ENCODE peak calls at places on chromosomes 4 and X, in four cellular contexts. One of them, this sample, is unnamed.

GRCh38 chr4:151035321-151035720 is 20.2 kb upstream of the LRBA start:
- DNase-seq in fibroblast of lung: no peak
- DNase-seq in upper lobe of right lung: no peak
- DNase-seq in tibial artery: no peak
- DNase-seq in this sample: no peak

GRCh38 chrX:10195425-10195824 is 38.6 kb downstream of the CLCN4 start:
- DNase-seq in fibroblast of lung: no peak
- DNase-seq in upper lobe of right lung: no peak
- DNase-seq in tibial artery: no peak
- DNase-seq in this sample: no peak

GRCh38 chr4:71211748-71212147 is 127.1 kb upstream of the SLC4A4 start:
- DNase-seq in upper lobe of right lung: no peak
- DNase-seq in fibroblast of lung: peak
- DNase-seq in tibial artery: no peak
- DNase-seq in this sample: no peak

GRCh38 chrX:45518552-45518951 is 317.9 kb upstream of the DIPK2B start:
- DNase-seq in tibial artery: no peak
- DNase-seq in upper lobe of right lung: no peak
- DNase-seq in fibroblast of lung: no peak
- DNase-seq in this sample: no peak

GRCh38 chr4:3284734-3285557 is 7.9 kb upstream of the RGS12 start:
- DNase-seq in tibial artery: no peak
- DNase-seq in fibroblast of lung: no peak
- DNase-seq in upper lobe of right lung: no peak
- DNase-seq in this sample: no peak

GRCh38 chr4:88320174-88320779 is 35.9 kb upstream of the PPM1K start:
- DNase-seq in upper lobe of right lung: no peak
- DNase-seq in fibroblast of lung: peak
- DNase-seq in tibial artery: no peak
- DNase-seq in this sample: no peak

GRCh38 chr4:183797445-183798248 is 107.5 kb upstream of the STOX2 start:
- DNase-seq in fibroblast of lung: peak
- DNase-seq in tibial artery: no peak
- DNase-seq in upper lobe of right lung: peak
- DNase-seq in this sample: peak

GRCh38 chr4:107988763-107989035 is 990 bp upstream of the HADH start:
- DNase-seq in upper lobe of right lung: no peak
- DNase-seq in fibroblast of lung: no peak
- DNase-seq in tibial artery: no peak
- DNase-seq in this sample: no peak

GRCh38 chr4:56468097-56468422 is 643 bp downstream of the SRP72 start:
- DNase-seq in fibroblast of lung: peak
- DNase-seq in upper lobe of right lung: no peak
- DNase-seq in tibial artery: no peak
- DNase-seq in this sample: no peak

GRCh38 chr4:85756938-85757337 is 282.0 kb downstream of the ARHGAP24 start:
- DNase-seq in fibroblast of lung: peak
- DNase-seq in tibial artery: no peak
- DNase-seq in upper lobe of right lung: no peak
- DNase-seq in this sample: no peak

GRCh38 chr4:110735691-110736090 is 112.8 kb upstream of the PITX2 start:
- DNase-seq in upper lobe of right lung: no peak
- DNase-seq in tibial artery: no peak
- DNase-seq in fibroblast of lung: no peak
- DNase-seq in this sample: no peak

GRCh38 chr4:8228319-8229250 is 29.5 kb downstream of the SH3TC1 start:
- DNase-seq in tibial artery: peak
- DNase-seq in fibroblast of lung: peak
- DNase-seq in upper lobe of right lung: peak
- DNase-seq in this sample: peak

GRCh38 chr4:8227771-8228318 is 28.8 kb downstream of the SH3TC1 start:
- DNase-seq in fibroblast of lung: no peak
- DNase-seq in tibial artery: no peak
- DNase-seq in upper lobe of right lung: no peak
- DNase-seq in this sample: no peak

GRCh38 chr4:8225704-8226443 is 26.8 kb downstream of the SH3TC1 start:
- DNase-seq in fibroblast of lung: peak
- DNase-seq in upper lobe of right lung: no peak
- DNase-seq in tibial artery: no peak
- DNase-seq in this sample: no peak

GRCh38 chr4:8225290-8225625 is 26.2 kb downstream of the SH3TC1 start:
- DNase-seq in tibial artery: no peak
- DNase-seq in fibroblast of lung: no peak
- DNase-seq in upper lobe of right lung: no peak
- DNase-seq in this sample: no peak

GRCh38 chr4:8227201-8227770 is 28.2 kb downstream of the SH3TC1 start:
- DNase-seq in upper lobe of right lung: no peak
- DNase-seq in tibial artery: no peak
- DNase-seq in fibroblast of lung: no peak
- DNase-seq in this sample: no peak
- H3K4me3 ChIP-seq in upper lobe of right lung: no peak
- H3K4me3 ChIP-seq in tibial artery: no peak
- H3K4me3 ChIP-seq in fibroblast of lung: no peak
- H3K4me3 ChIP-seq in this sample: no peak

GRCh38 chrX:153968255-153968654 is 3.4 kb downstream of the HCFC1 start:
- DNase-seq in tibial artery: no peak
- DNase-seq in upper lobe of right lung: no peak
- DNase-seq in fibroblast of lung: no peak
- DNase-seq in this sample: no peak

GRCh38 chrX:153969904-153970397 is 1.7 kb downstream of the HCFC1 start:
- DNase-seq in fibroblast of lung: peak
- DNase-seq in upper lobe of right lung: no peak
- DNase-seq in tibial artery: no peak
- DNase-seq in this sample: no peak

GRCh38 chrX:153967536-153968214 is 3.9 kb downstream of the HCFC1 start:
- DNase-seq in fibroblast of lung: no peak
- DNase-seq in upper lobe of right lung: no peak
- DNase-seq in tibial artery: no peak
- DNase-seq in this sample: no peak

GRCh38 chrX:153969125-153969903 is 2.3 kb downstream of the HCFC1 start:
- DNase-seq in upper lobe of right lung: no peak
- DNase-seq in tibial artery: no peak
- DNase-seq in fibroblast of lung: no peak
- DNase-seq in this sample: no peak

GRCh38 chrX:153968754-153969124 is 2.9 kb downstream of the HCFC1 start:
- DNase-seq in upper lobe of right lung: no peak
- DNase-seq in tibial artery: no peak
- DNase-seq in fibroblast of lung: peak
- DNase-seq in this sample: no peak
- TF ChIP-seq CTCF in upper lobe of right lung: no peak
- TF ChIP-seq CTCF in tibial artery: no peak
- TF ChIP-seq CTCF in fibroblast of lung: no peak
- TF ChIP-seq CTCF in this sample: no peak

DNA sequence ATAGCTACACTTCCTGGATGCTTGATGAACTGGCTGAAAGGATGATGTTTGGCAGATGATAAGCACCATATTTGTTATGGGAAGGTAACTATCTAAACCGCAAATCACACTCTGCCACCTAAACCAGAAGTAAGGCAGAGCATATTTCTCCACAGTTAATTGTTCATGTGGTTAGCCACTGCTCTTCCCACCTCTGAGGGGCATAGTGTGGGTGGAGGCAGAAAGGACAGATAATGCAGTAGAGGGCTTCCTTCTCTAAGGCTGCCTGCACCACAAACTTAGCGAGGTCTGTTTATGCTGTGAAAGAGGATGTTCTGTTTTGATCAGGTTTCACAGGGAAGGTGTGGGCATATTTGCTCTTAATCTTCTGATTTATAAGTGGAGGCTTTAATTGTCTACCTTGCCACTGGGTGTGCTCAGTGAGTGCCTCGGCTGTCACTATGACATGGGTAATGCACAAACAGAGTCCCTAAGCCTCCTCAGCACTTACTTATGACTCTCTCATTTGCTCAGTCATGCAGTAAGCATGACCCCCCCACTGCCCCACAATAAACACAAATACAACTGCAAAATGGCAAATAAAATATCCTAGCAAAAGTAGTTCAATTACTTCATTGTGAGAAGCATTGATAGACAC is 401.0 kb downstream of the TMA16 start:
- DNase-seq in tibial artery: no peak
- DNase-seq in fibroblast of lung: no peak
- DNase-seq in upper lobe of right lung: no peak
- DNase-seq in this sample: no peak
- H3K4me3 ChIP-seq in tibial artery: no peak
- H3K4me3 ChIP-seq in fibroblast of lung: no peak
- H3K4me3 ChIP-seq in upper lobe of right lung: no peak
- H3K4me3 ChIP-seq in this sample: no peak

GRCh38 chr4:786861-787300 is 39.0 kb downstream of the CPLX1 start:
- DNase-seq in fibroblast of lung: no peak
- DNase-seq in upper lobe of right lung: peak
- DNase-seq in tibial artery: no peak
- DNase-seq in this sample: peak
- TF ChIP-seq CTCF in fibroblast of lung: peak
- TF ChIP-seq CTCF in upper lobe of right lung: peak
- TF ChIP-seq CTCF in tibial artery: no peak
- TF ChIP-seq CTCF in this sample: peak

GRCh38 chr4:76211769-76212168 is 1.9 kb downstream of the SCARB2 start:
- DNase-seq in fibroblast of lung: no peak
- DNase-seq in upper lobe of right lung: no peak
- DNase-seq in tibial artery: no peak
- DNase-seq in this sample: no peak
- H3K4me3 ChIP-seq in fibroblast of lung: peak
- H3K4me3 ChIP-seq in upper lobe of right lung: peak
- H3K4me3 ChIP-seq in tibial artery: peak
- H3K4me3 ChIP-seq in this sample: peak

GRCh38 chr4:145719752-145720624 is 40.0 kb downstream of the C4orf51 start:
- DNase-seq in tibial artery: no peak
- DNase-seq in upper lobe of right lung: no peak
- DNase-seq in fibroblast of lung: no peak
- DNase-seq in this sample: no peak

GRCh38 chr4:145722561-145722960 is 42.6 kb downstream of the C4orf51 start:
- DNase-seq in fibroblast of lung: no peak
- DNase-seq in tibial artery: no peak
- DNase-seq in upper lobe of right lung: no peak
- DNase-seq in this sample: no peak

GRCh38 chr4:145720656-145721055 is 40.7 kb downstream of the C4orf51 start:
- DNase-seq in tibial artery: no peak
- DNase-seq in fibroblast of lung: no peak
- DNase-seq in upper lobe of right lung: no peak
- DNase-seq in this sample: no peak

GRCh38 chr4:145723336-145723735 is 43.4 kb downstream of the C4orf51 start:
- DNase-seq in upper lobe of right lung: no peak
- DNase-seq in fibroblast of lung: no peak
- DNase-seq in tibial artery: no peak
- DNase-seq in this sample: no peak
- TF ChIP-seq CTCF in upper lobe of right lung: no peak
- TF ChIP-seq CTCF in fibroblast of lung: no peak
- TF ChIP-seq CTCF in tibial artery: no peak
- TF ChIP-seq CTCF in this sample: no peak

GRCh38 chr4:169274033-169274432 is 3.3 kb upstream of the SH3RF1 start:
- DNase-seq in upper lobe of right lung: no peak
- DNase-seq in tibial artery: no peak
- DNase-seq in fibroblast of lung: no peak
- DNase-seq in this sample: no peak

GRCh38 chr4:169270810-169271691 is at the start of gene SH3RF1:
- DNase-seq in fibroblast of lung: peak
- DNase-seq in tibial artery: peak
- DNase-seq in upper lobe of right lung: peak
- DNase-seq in this sample: peak

GRCh38 chr4:169272265-169272886 is 1.6 kb upstream of the SH3RF1 start:
- DNase-seq in fibroblast of lung: peak
- DNase-seq in tibial artery: no peak
- DNase-seq in upper lobe of right lung: no peak
- DNase-seq in this sample: no peak

GRCh38 chr4:169270156-169270809 is 473 bp downstream of the SH3RF1 start:
- DNase-seq in upper lobe of right lung: peak
- DNase-seq in fibroblast of lung: peak
- DNase-seq in tibial artery: peak
- DNase-seq in this sample: peak

DNA sequence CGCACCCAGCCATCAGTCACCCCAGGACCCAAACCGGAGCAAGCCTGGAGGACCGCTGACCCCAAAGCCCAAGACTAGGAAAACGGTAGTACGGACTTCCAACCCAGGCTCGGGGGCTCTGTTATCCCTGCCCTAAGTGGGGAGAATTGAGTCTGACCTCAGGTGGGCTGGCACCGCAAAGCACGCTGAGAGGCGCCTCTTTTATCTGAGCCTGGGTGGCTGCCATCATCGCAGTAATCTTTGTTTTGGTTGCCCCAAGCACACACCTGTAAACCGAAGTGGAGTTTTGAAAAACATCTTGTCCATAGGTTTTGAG is 894 bp upstream of the SH3RF1 start:
- DNase-seq in upper lobe of right lung: no peak
- DNase-seq in tibial artery: no peak
- DNase-seq in fibroblast of lung: no peak
- DNase-seq in this sample: peak
- H3K4me3 ChIP-seq in upper lobe of right lung: peak
- H3K4me3 ChIP-seq in tibial artery: peak
- H3K4me3 ChIP-seq in fibroblast of lung: peak
- H3K4me3 ChIP-seq in this sample: peak

DNA sequence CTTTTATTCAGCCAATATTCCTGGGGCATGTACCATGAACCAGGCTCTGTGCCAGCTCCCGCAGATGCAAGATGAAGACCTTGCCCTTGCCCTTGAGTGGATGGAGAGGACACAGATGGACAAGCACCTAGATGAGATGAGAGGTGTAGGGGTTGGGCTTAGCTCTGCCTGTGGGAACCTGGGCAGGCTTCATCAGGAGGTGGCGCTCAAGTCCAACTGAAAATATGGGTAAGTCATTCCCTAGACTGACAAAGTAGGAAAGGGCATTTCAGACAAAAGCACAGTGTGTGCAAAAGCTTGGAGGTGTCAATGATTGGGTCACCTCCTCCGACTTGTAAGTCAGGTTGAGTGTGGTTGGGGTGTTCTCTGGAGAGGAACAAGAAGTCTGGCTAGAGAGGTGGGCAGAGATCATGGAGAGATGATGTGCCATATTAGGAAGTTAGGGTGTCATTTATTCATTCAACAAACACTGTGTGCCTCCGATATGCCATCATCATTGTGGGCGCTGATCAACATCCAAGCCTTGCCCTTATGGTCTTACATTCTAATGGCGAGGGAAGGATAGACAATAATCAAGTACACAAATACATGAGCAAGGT is 64.6 kb downstream of the ANAPC4 start:
- DNase-seq in upper lobe of right lung: peak
- DNase-seq in tibial artery: no peak
- DNase-seq in fibroblast of lung: peak
- DNase-seq in this sample: peak
- TF ChIP-seq CTCF in upper lobe of right lung: peak
- TF ChIP-seq CTCF in tibial artery: peak
- TF ChIP-seq CTCF in fibroblast of lung: peak
- TF ChIP-seq CTCF in this sample: peak

GRCh38 chrX:116009871-116010710 is 160.5 kb upstream of the AGTR2 start:
- DNase-seq in tibial artery: no peak
- DNase-seq in fibroblast of lung: no peak
- DNase-seq in upper lobe of right lung: peak
- DNase-seq in this sample: peak
- H3K4me3 ChIP-seq in tibial artery: no peak
- H3K4me3 ChIP-seq in fibroblast of lung: no peak
- H3K4me3 ChIP-seq in upper lobe of right lung: no peak
- H3K4me3 ChIP-seq in this sample: no peak

This sample was measured in heart right ventricle.